ENCODE peak calls at places on chromosomes 16 and 17, in eight cellular contexts. One of them, this sample, is unnamed.

GRCh38 chr17:17495448-17496188 is 577 bp downstream of the RASD1 start:
- DNase-seq in activated CD4-positive, alpha-beta T cell treated with anti-CD3 and anti-CD28 coated beads, Interleukin-2, amount 50 U/mL, for 4 hours: no peak
- DNase-seq in NCI-H524: no peak
- DNase-seq in left ventricle myocardium inferior: no peak
- DNase-seq in BJ: no peak
- DNase-seq in NCI-H1694: no peak
- DNase-seq in A172: no peak
- DNase-seq in tibial artery: peak; percentile 68
- DNase-seq in this sample: peak; percentile 80

GRCh38 chr17:55296699-55297098 is 31.9 kb downstream of the HLF start:
- DNase-seq in activated CD4-positive, alpha-beta T cell treated with anti-CD3 and anti-CD28 coated beads, Interleukin-2, amount 50 U/mL, for 4 hours: no peak
- DNase-seq in NCI-H524: no peak
- DNase-seq in left ventricle myocardium inferior: no peak
- DNase-seq in BJ: no peak
- DNase-seq in NCI-H1694: no peak
- DNase-seq in A172: no peak
- DNase-seq in tibial artery: no peak
- DNase-seq in this sample: no peak

GRCh38 chr17:80729016-80729415 is 184.4 kb downstream of the RPTOR start:
- DNase-seq in activated CD4-positive, alpha-beta T cell treated with anti-CD3 and anti-CD28 coated beads, Interleukin-2, amount 50 U/mL, for 4 hours: no peak
- DNase-seq in NCI-H524: no peak
- DNase-seq in left ventricle myocardium inferior: no peak
- DNase-seq in BJ: no peak
- DNase-seq in NCI-H1694: no peak
- DNase-seq in A172: no peak
- DNase-seq in tibial artery: no peak
- DNase-seq in this sample: no peak

GRCh38 chr17:74530751-74531150 is 524 bp downstream of the CD300LB start:
- DNase-seq in activated CD4-positive, alpha-beta T cell treated with anti-CD3 and anti-CD28 coated beads, Interleukin-2, amount 50 U/mL, for 4 hours: no peak
- DNase-seq in NCI-H524: no peak
- DNase-seq in left ventricle myocardium inferior: no peak
- DNase-seq in BJ: no peak
- DNase-seq in NCI-H1694: no peak
- DNase-seq in A172: no peak
- DNase-seq in tibial artery: peak; percentile 25
- DNase-seq in this sample: no peak

GRCh38 chr16:79651363-79651762 is 50.8 kb upstream of the MAF start:
- DNase-seq in activated CD4-positive, alpha-beta T cell treated with anti-CD3 and anti-CD28 coated beads, Interleukin-2, amount 50 U/mL, for 4 hours: no peak
- DNase-seq in NCI-H524: no peak
- DNase-seq in left ventricle myocardium inferior: peak; percentile 28
- DNase-seq in BJ: no peak
- DNase-seq in NCI-H1694: no peak
- DNase-seq in A172: peak; percentile 55
- DNase-seq in tibial artery: peak; percentile 85
- DNase-seq in this sample: no peak

GRCh38 chr16:75096730-75097129 is 19.9 kb downstream of the LDHD start:
- DNase-seq in activated CD4-positive, alpha-beta T cell treated with anti-CD3 and anti-CD28 coated beads, Interleukin-2, amount 50 U/mL, for 4 hours: no peak
- DNase-seq in NCI-H524: no peak
- DNase-seq in left ventricle myocardium inferior: no peak
- DNase-seq in BJ: no peak
- DNase-seq in NCI-H1694: no peak
- DNase-seq in A172: no peak
- DNase-seq in tibial artery: no peak
- DNase-seq in this sample: no peak

GRCh38 chr17:55265434-55266021 is 768 bp downstream of the HLF start:
- DNase-seq in activated CD4-positive, alpha-beta T cell treated with anti-CD3 and anti-CD28 coated beads, Interleukin-2, amount 50 U/mL, for 4 hours: no peak
- DNase-seq in NCI-H524: no peak
- DNase-seq in left ventricle myocardium inferior: no peak
- DNase-seq in BJ: no peak
- DNase-seq in NCI-H1694: no peak
- DNase-seq in A172: no peak
- DNase-seq in tibial artery: peak; percentile 71
- DNase-seq in this sample: no peak

GRCh38 chr16:21076186-21076883 is 74.3 kb downstream of the DNAH3 start:
- DNase-seq in activated CD4-positive, alpha-beta T cell treated with anti-CD3 and anti-CD28 coated beads, Interleukin-2, amount 50 U/mL, for 4 hours: no peak
- DNase-seq in NCI-H524: no peak
- DNase-seq in left ventricle myocardium inferior: no peak
- DNase-seq in BJ: no peak
- DNase-seq in NCI-H1694: no peak
- DNase-seq in A172: no peak
- DNase-seq in tibial artery: no peak
- DNase-seq in this sample: no peak

GRCh38 chr17:64984181-64984580 is 64.9 kb upstream of the LRRC37A3 start:
- DNase-seq in activated CD4-positive, alpha-beta T cell treated with anti-CD3 and anti-CD28 coated beads, Interleukin-2, amount 50 U/mL, for 4 hours: no peak
- DNase-seq in NCI-H524: peak; percentile 21
- DNase-seq in left ventricle myocardium inferior: no peak
- DNase-seq in BJ: no peak
- DNase-seq in NCI-H1694: no peak
- DNase-seq in A172: no peak
- DNase-seq in tibial artery: no peak
- DNase-seq in this sample: no peak

GRCh38 chr17:80668375-80669149 is 123.9 kb downstream of the RPTOR start:
- DNase-seq in activated CD4-positive, alpha-beta T cell treated with anti-CD3 and anti-CD28 coated beads, Interleukin-2, amount 50 U/mL, for 4 hours: no peak
- DNase-seq in NCI-H524: no peak
- DNase-seq in left ventricle myocardium inferior: no peak
- DNase-seq in BJ: no peak
- DNase-seq in NCI-H1694: no peak
- DNase-seq in A172: no peak
- DNase-seq in tibial artery: peak; percentile 13
- DNase-seq in this sample: no peak

GRCh38 chr17:80799553-80800403 is 191.9 kb upstream of the CHMP6 start:
- DNase-seq in activated CD4-positive, alpha-beta T cell treated with anti-CD3 and anti-CD28 coated beads, Interleukin-2, amount 50 U/mL, for 4 hours: no peak
- DNase-seq in NCI-H524: no peak
- DNase-seq in left ventricle myocardium inferior: no peak
- DNase-seq in BJ: no peak
- DNase-seq in NCI-H1694: no peak
- DNase-seq in A172: no peak
- DNase-seq in tibial artery: no peak
- DNase-seq in this sample: no peak

GRCh38 chr16:67541391-67542263 is 13.0 kb downstream of the RIPOR1 start:
- DNase-seq in activated CD4-positive, alpha-beta T cell treated with anti-CD3 and anti-CD28 coated beads, Interleukin-2, amount 50 U/mL, for 4 hours: no peak
- DNase-seq in NCI-H524: no peak
- DNase-seq in left ventricle myocardium inferior: peak; percentile 55
- DNase-seq in BJ: no peak
- DNase-seq in NCI-H1694: no peak
- DNase-seq in A172: peak; percentile 81
- DNase-seq in tibial artery: no peak
- DNase-seq in this sample: no peak

GRCh38 chr16:77496934-77497333 is 62.1 kb upstream of the ADAMTS18 start:
- DNase-seq in activated CD4-positive, alpha-beta T cell treated with anti-CD3 and anti-CD28 coated beads, Interleukin-2, amount 50 U/mL, for 4 hours: no peak
- DNase-seq in NCI-H524: no peak
- DNase-seq in left ventricle myocardium inferior: no peak
- DNase-seq in BJ: no peak
- DNase-seq in NCI-H1694: no peak
- DNase-seq in A172: peak; percentile 27
- DNase-seq in tibial artery: no peak
- DNase-seq in this sample: no peak

GRCh38 chr16:67170168-67170947 is at the start of gene NOL3:
- DNase-seq in activated CD4-positive, alpha-beta T cell treated with anti-CD3 and anti-CD28 coated beads, Interleukin-2, amount 50 U/mL, for 4 hours: peak; percentile 28
- DNase-seq in NCI-H524: peak; percentile 84
- DNase-seq in left ventricle myocardium inferior: peak; percentile 90
- DNase-seq in BJ: no peak
- DNase-seq in NCI-H1694: peak; percentile 75
- DNase-seq in A172: peak; percentile 87
- DNase-seq in tibial artery: peak; percentile 96
- DNase-seq in this sample: no peak

GRCh38 chr17:4199818-4200402 is 56.9 kb downstream of the CYB5D2 start:
- DNase-seq in activated CD4-positive, alpha-beta T cell treated with anti-CD3 and anti-CD28 coated beads, Interleukin-2, amount 50 U/mL, for 4 hours: no peak
- DNase-seq in NCI-H524: peak; percentile 9
- DNase-seq in left ventricle myocardium inferior: no peak
- DNase-seq in BJ: no peak
- DNase-seq in NCI-H1694: peak; percentile 12
- DNase-seq in A172: peak; percentile 40
- DNase-seq in tibial artery: no peak
- DNase-seq in this sample: no peak

GRCh38 chr17:29155235-29155965 is 24.8 kb downstream of the MYO18A start:
- DNase-seq in activated CD4-positive, alpha-beta T cell treated with anti-CD3 and anti-CD28 coated beads, Interleukin-2, amount 50 U/mL, for 4 hours: peak; percentile 66
- DNase-seq in NCI-H524: no peak
- DNase-seq in left ventricle myocardium inferior: no peak
- DNase-seq in BJ: no peak
- DNase-seq in NCI-H1694: no peak
- DNase-seq in A172: peak; percentile 85
- DNase-seq in tibial artery: no peak
- DNase-seq in this sample: no peak

GRCh38 chr16:30380801-30381208 is 1.6 kb downstream of the SEPTIN1 start:
- DNase-seq in activated CD4-positive, alpha-beta T cell treated with anti-CD3 and anti-CD28 coated beads, Interleukin-2, amount 50 U/mL, for 4 hours: no peak
- DNase-seq in NCI-H524: no peak
- DNase-seq in left ventricle myocardium inferior: no peak
- DNase-seq in BJ: no peak
- DNase-seq in NCI-H1694: no peak
- DNase-seq in A172: no peak
- DNase-seq in tibial artery: no peak
- DNase-seq in this sample: no peak

GRCh38 chr17:61127960-61128359 is 271.7 kb upstream of the TBX2 start:
- DNase-seq in activated CD4-positive, alpha-beta T cell treated with anti-CD3 and anti-CD28 coated beads, Interleukin-2, amount 50 U/mL, for 4 hours: no peak
- DNase-seq in NCI-H524: no peak
- DNase-seq in left ventricle myocardium inferior: no peak
- DNase-seq in BJ: no peak
- DNase-seq in NCI-H1694: no peak
- DNase-seq in A172: no peak
- DNase-seq in tibial artery: no peak
- DNase-seq in this sample: no peak

GRCh38 chr17:4710693-4711634 is 532 bp downstream of the ARRB2 start:
- DNase-seq in activated CD4-positive, alpha-beta T cell treated with anti-CD3 and anti-CD28 coated beads, Interleukin-2, amount 50 U/mL, for 4 hours: peak; percentile 35
- DNase-seq in NCI-H524: no peak
- DNase-seq in left ventricle myocardium inferior: no peak
- DNase-seq in BJ: no peak
- DNase-seq in NCI-H1694: no peak
- DNase-seq in A172: no peak
- DNase-seq in tibial artery: no peak
- DNase-seq in this sample: peak; percentile 81

This sample was measured in suprapubic skin.